ENCODE peak calls at places on chromosomes 7 and 10, in four cellular contexts. R is naive thymus-derived CD4-positive, alpha-beta T cell; T is osteoblast; C is brain microvascular endothelial cell. K is an unnamed sample. For H3K36me3, the result is how much of the 10 kb centered on the place peaks cover.

GRCh38 chr7:92765725-92766124 is 70.6 kb downstream of the CDK6 start:
- DNase-seq in C (peak), T (no peak), R (no peak), K (no peak)

GRCh38 chr10:74502963-74503608 is 323.3 kb upstream of the KAT6B start:
- DNase-seq in C (peak), T (peak), R (no peak), K (no peak)

GRCh38 chr7:47783456-47784240 is 164.6 kb downstream of the PKD1L1 start:
- DNase-seq in T (no peak), C (peak), R (no peak), K (no peak)

GRCh38 chr7:140022582-140023211 is 40.1 kb downstream of the PARP12 start:
- DNase-seq in T (no peak), R (no peak), C (no peak), K (no peak)

GRCh38 chr10:26357203-26357602 is 80.9 kb upstream of the APBB1IP start:
- DNase-seq in C (no peak), R (no peak), T (no peak), K (no peak)

GRCh38 chr10:22831586-22831985 is 96.3 kb upstream of the ARMC3 start:
- DNase-seq in C (no peak), T (no peak), R (no peak), K (no peak)

GRCh38 chr10:117444497-117445040 is 69.3 kb upstream of the PDZD8 start:
- DNase-seq in T (no peak), C (no peak), R (no peak), K (no peak)

GRCh38 chr10:5670662-5671375 is 4.4 kb upstream of the ASB13 start:
- DNase-seq in R (no peak), T (no peak), C (no peak), K (no peak)

GRCh38 chr10:21496285-21497176 is 29.0 kb downstream of the SKIDA1 start:
- DNase-seq in R (peak), T (peak), C (no peak), K (peak)

GRCh38 chr10:77315511-77316129 is 322.0 kb downstream of the KCNMA1 start:
- DNase-seq in T (no peak), R (no peak), C (no peak), K (no peak)

GRCh38 chr7:135710417-135711138 is 17.4 kb downstream of the SLC13A4 start:
- DNase-seq in R (no peak), T (no peak), C (no peak), K (peak)

GRCh38 chr10:52488606-52489485 is 174.8 kb downstream of the DKK1 start:
- DNase-seq in R (no peak), C (peak), T (no peak), K (peak)

GRCh38 chr10:119769886-119770285 is 44.0 kb downstream of the INPP5F start:
- DNase-seq in C (peak), T (peak), R (no peak), K (no peak)

GRCh38 chr10:88598060-88598459 is 11.5 kb downstream of the LIPJ start:
- DNase-seq in R (no peak), C (no peak), T (no peak), K (no peak)

GRCh38 chr10:36385693-36386092 is 739.7 kb upstream of the ANKRD30A start:
- DNase-seq in R (no peak), T (no peak), C (no peak), K (no peak)

GRCh38 chr10:129808092-129808983 is 155.7 kb downstream of the EBF3 start:
- DNase-seq in R (no peak), C (no peak), T (no peak), K (no peak)

GRCh38 chr7:6608794-6609193 is 6.6 kb upstream of the ZNF853 start:
- DNase-seq in T (no peak), C (no peak), R (no peak), K (peak)

GRCh38 chr10:16902606-16903005 is 85.4 kb upstream of the RSU1 start:
- DNase-seq in R (no peak), T (no peak), C (no peak), K (no peak)

GRCh38 chr10:31927597-31928530 is 767 bp downstream of the ARHGAP12 start:
- DNase-seq in C (no peak), R (peak), T (peak), K (peak)

GRCh38 chr7:26404189-26404996 is 112.7 kb downstream of the SNX10 start:
- DNase-seq in R (no peak), C (no peak), T (no peak), K (no peak)

GRCh38 chr7:157690833-157691382 is 354.1 kb downstream of the DNAJB6 start:
- DNase-seq in R (peak), T (peak), C (peak), K (peak)

GRCh38 chr10:27620425-27621397 is 116.6 kb downstream of the RAB18 start:
- DNase-seq in C (peak), T (peak), R (no peak), K (no peak)

GRCh38 chr7:18846765-18847215 is 270.6 kb downstream of the TWIST1 start:
- DNase-seq in R (no peak), C (no peak), T (no peak), K (no peak)

GRCh38 chr7:25093268-25093802 is 31.7 kb downstream of the CYCS start:
- DNase-seq in C (peak), R (peak), T (peak), K (peak)

GRCh38 chr10:73232887-73233286 is 14.2 kb downstream of the DNAJC9 start:
- DNase-seq in R (no peak), T (no peak), C (no peak), K (peak)
- H3K4me3 ChIP-seq in R (no peak), T (no peak), C (no peak), K (no peak)

GRCh38 chr7:155699180-155699579 is 54.7 kb downstream of the RBM33 start:
- DNase-seq in T (no peak), C (no peak), R (no peak), K (no peak)

GRCh38 chr7:155705656-155706360 is 61.3 kb downstream of the RBM33 start:
- DNase-seq in T (no peak), R (no peak), C (no peak), K (no peak)

GRCh38 chr7:155700847-155701246 is 56.4 kb downstream of the RBM33 start:
- DNase-seq in T (no peak), R (no peak), C (no peak), K (no peak)

GRCh38 chr7:155701972-155702544 is 57.6 kb downstream of the RBM33 start:
- DNase-seq in C (no peak), T (no peak), R (no peak), K (no peak)

DNA sequence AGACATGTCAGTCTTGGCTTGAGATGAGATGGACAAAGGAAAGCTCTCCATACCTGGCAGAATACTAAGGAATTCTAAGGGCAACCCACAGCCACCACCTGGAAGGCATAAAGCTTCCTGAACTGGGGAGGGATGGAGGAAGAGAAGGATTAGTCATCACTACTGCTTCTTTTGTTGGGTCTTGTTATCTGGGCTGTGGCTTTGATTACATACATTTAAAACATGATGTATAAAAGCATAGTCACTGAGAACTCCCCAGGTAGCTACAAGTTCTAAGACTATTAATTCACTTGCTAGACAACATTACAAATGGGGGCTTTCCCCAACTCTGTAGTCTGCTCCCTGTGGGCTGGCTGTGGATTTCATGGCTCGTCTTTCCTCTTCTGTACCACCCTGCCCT is 58.2 kb downstream of the RBM33 start:
- DNase-seq in R (no peak), C (peak), T (no peak), K (no peak)
- H3K36me3 ChIP-seq in R (under half), C (under half), T (under half), K (under half)

DNA sequence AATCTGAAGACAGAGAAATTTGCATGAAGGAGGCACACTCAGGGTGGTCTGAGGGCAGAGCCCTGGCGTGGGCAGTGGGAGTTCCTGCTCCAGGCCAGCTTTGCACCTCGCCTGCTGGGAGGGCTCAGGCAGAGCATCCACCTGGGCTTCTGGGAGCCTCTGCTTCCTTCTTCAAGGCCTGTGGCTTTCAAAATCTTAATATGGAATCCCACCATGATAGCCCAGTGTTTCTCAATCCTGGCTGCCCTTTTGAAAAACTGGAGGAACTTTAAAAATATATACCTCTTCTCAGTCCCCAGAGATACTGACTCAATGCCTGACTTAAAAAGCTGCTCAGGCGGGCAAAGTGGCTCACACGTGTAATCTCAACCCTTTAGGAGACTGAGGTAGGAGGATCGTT is 36.7 kb upstream of the PSAP start:
- DNase-seq in C (no peak), T (no peak), R (no peak), K (no peak)
- H3K4me3 ChIP-seq in C (no peak), T (peak), R (no peak), K (no peak)

DNA sequence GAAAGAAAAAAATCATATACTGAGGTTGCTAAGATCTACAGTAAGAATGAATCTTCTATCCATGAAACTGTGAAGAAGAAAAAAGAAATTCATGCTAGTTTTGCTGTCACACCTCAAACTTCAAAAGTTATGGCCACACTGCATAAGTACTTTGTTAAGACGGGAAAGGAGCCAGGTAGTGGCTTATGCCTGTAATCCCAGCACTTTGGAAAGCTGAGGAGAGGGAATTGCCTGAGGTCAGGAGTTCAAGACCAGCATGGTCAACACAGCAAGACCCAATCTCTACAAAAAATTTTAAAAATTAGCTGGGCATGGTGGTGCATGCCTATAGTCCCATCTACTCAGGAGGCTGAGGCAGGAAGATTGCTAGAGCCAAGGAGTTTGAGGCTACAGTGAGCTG is 22.1 kb downstream of the CCDC186 start:
- DNase-seq in T (no peak), C (no peak), R (no peak), K (no peak)
- H3K36me3 ChIP-seq in T (under half), C (under half), R (under half), K (under half)

DNA sequence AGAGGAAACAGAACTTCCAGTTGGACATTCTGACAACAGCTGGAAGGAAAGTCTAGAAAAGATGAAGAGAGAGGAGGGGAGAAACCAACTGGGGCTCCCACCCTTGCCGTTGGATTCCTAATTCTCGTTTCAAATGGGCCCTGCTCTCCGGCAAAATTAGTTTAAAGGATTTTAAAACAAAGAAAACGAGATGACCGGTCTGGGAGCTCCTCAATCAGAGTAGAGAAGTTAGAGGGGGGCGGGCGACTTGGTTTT is 1.5 kb upstream of the EN2 start:
- DNase-seq in R (no peak), C (no peak), T (no peak), K (no peak)
- H3K4me3 ChIP-seq in R (no peak), C (no peak), T (no peak), K (no peak)

K was measured in H7.